ENCODE peak calls at places on chromosomes 1 and 21, in nine cellular contexts. C is A549, H is uterus, O is H1, F is IMR-90, P is ovary, W is stomach, Q is transverse colon, J is prostate gland. A is an unnamed sample.

GRCh38 chr1:108767115-108767514 is 20.6 kb downstream of the STXBP3 start:
- DNase-seq in C (no peak), H (no peak), O (no peak), F (no peak), P (no peak), W (no peak), Q (no peak), J (no peak), A (no peak)

GRCh38 chr21:45945868-45946210 is 35.7 kb upstream of the COL6A1 start:
- DNase-seq in C (no peak), H (no peak), O (no peak), F (no peak), P (no peak), W (no peak), Q (no peak), J (no peak), A (no peak)

GRCh38 chr1:21879928-21880618 is 57.0 kb downstream of the HSPG2 start:
- DNase-seq in C (no peak), H (no peak), O (no peak), F (no peak), P (no peak), W (no peak), Q (no peak), J (no peak), A (no peak)

GRCh38 chr1:59908682-59909081 is 17.9 kb downstream of the CYP2J2 start:
- DNase-seq in C (no peak), H (no peak), O (no peak), F (no peak), P (no peak), W (no peak), Q (no peak), J (no peak), A (no peak)

GRCh38 chr1:169363046-169363756 is 4.4 kb downstream of the NME7 start:
- DNase-seq in C (no peak), H (no peak), O (no peak), F (peak; percentile 94), P (no peak), W (no peak), Q (no peak), J (no peak), A (no peak)

GRCh38 chr1:154970631-154971340 is at the start of gene SHC1:
- DNase-seq in C (peak; percentile 93), H (peak; percentile 97), O (peak; percentile 90), F (peak; percentile 92), P (peak; percentile 96), W (peak; percentile 83), Q (peak; percentile 89), J (peak; percentile 94), A (peak; percentile 93)

GRCh38 chr1:169348356-169349036 is 19.1 kb downstream of the NME7 start:
- DNase-seq in C (peak; percentile 65), H (no peak), O (no peak), F (peak; percentile 68), P (no peak), W (no peak), Q (no peak), J (peak; percentile 12), A (no peak)

GRCh38 chr21:46119565-46120271 is 21.8 kb downstream of the COL6A2 start:
- DNase-seq in C (no peak), H (peak; percentile 13), O (no peak), F (no peak), P (no peak), W (no peak), Q (peak; percentile 4), J (no peak), A (no peak)

GRCh38 chr1:94109478-94109877 is 11.5 kb downstream of the ABCA4 start:
- DNase-seq in C (no peak), H (peak; percentile 11), O (no peak), F (no peak), P (no peak), W (no peak), Q (no peak), J (no peak), A (peak; percentile 61)

GRCh38 chr21:35149698-35150097 is 100.6 kb upstream of the RUNX1 start:
- DNase-seq in C (no peak), H (no peak), O (no peak), F (peak; percentile 39), P (no peak), W (no peak), Q (no peak), J (no peak), A (no peak)

GRCh38 chr1:204584699-204585372 is 68.6 kb downstream of the MDM4 start:
- DNase-seq in C (no peak), H (no peak), O (no peak), F (no peak), P (no peak), W (no peak), Q (peak; percentile 31), J (no peak), A (no peak)

GRCh38 chr1:29180497-29181412 is 945 bp downstream of the SRSF4 start:
- DNase-seq in C (no peak), H (no peak), O (no peak), F (no peak), P (no peak), W (no peak), Q (no peak), J (peak; percentile 19), A (no peak)

GRCh38 chr1:77605246-77606026 is 77.0 kb downstream of the ZZZ3 start:
- DNase-seq in C (no peak), H (peak; percentile 18), O (no peak), F (peak; percentile 38), P (no peak), W (peak; percentile 72), Q (peak; percentile 56), J (no peak), A (peak; percentile 89)

GRCh38 chr1:205013683-205014367 is 29.2 kb upstream of the CNTN2 start:
- DNase-seq in C (no peak), H (peak; percentile 43), O (no peak), F (no peak), P (peak; percentile 65), W (peak; percentile 43), Q (no peak), J (peak; percentile 30), A (no peak)

GRCh38 chr21:38817371-38818335 is 11.9 kb downstream of the ETS2 start:
- DNase-seq in C (no peak), H (peak; percentile 12), O (no peak), F (peak; percentile 79), P (no peak), W (no peak), Q (peak; percentile 47), J (no peak), A (no peak)

GRCh38 chr1:108612496-108612895 is 48.4 kb downstream of the HENMT1 start:
- DNase-seq in C (no peak), H (no peak), O (no peak), F (no peak), P (no peak), W (no peak), Q (no peak), J (no peak), A (no peak)

GRCh38 chr1:150127464-150127863 is 22.3 kb upstream of the PLEKHO1 start:
- DNase-seq in C (no peak), H (no peak), O (no peak), F (no peak), P (no peak), W (no peak), Q (no peak), J (no peak), A (no peak)

GRCh38 chr1:38018864-38019343 is 6.4 kb downstream of the UTP11 start:
- DNase-seq in C (no peak), H (no peak), O (no peak), F (peak; percentile 60), P (no peak), W (no peak), Q (no peak), J (no peak), A (no peak)
- TF ChIP-seq CTCF in C (peak; percentile 57), H (peak; percentile 54), O (peak; percentile 41), F (peak; percentile 81), P (no peak), W (peak; percentile 44), Q (peak; percentile 52), J (peak; percentile 42), A (no peak)

DNA sequence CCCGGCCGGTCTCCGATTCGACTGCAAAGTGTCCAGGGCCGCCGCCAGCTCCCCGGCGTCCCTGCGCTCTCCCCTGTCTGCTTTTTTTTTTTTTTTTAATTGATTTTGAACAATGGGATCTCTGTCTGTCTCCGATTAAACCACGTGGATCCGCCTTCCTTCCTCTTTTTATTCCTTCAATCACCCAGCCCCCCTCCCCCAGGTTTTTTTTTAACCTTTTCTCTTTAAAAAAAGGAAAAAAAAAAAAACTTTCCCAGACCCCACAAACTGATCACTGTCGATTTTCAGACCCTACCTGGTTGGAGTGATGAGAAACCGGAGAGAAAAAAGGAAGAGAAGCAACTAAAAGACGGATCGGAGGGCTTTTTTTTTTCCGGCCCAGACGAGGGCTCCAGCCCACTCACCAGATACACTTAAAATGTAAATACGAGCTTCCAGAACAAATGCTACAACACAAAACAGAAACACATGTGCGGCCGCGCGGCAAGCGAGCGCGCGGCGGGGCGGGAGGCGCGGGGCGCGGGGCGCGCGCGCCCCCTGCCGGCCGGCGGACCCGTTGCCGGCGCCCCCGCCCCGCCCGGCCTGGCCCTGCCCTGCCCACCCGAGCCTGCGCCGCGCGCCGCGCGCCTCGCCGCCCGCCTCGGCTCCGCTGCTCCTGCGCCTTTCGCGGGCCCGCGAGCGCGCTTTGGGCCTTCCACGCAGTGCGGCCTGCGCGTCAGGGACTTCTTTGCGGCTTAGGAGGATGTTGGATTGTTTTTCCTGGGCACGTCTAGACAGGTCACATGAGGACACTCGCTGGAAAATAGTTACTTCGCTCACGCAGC is at the start of gene RCC2:
- DNase-seq in C (peak; percentile 79), H (peak; percentile 42), O (peak; percentile 75), F (peak; percentile 80), P (peak; percentile 77), W (peak; percentile 69), Q (peak; percentile 67), J (peak; percentile 37), A (no peak)
- TF ChIP-seq POLR2A in C (peak; percentile 57), H (peak; percentile 13), O (peak; percentile 44), F (peak; percentile 80), P (no peak), W (no peak), Q (peak; percentile 25), J (no peak), A (no peak)

DNA sequence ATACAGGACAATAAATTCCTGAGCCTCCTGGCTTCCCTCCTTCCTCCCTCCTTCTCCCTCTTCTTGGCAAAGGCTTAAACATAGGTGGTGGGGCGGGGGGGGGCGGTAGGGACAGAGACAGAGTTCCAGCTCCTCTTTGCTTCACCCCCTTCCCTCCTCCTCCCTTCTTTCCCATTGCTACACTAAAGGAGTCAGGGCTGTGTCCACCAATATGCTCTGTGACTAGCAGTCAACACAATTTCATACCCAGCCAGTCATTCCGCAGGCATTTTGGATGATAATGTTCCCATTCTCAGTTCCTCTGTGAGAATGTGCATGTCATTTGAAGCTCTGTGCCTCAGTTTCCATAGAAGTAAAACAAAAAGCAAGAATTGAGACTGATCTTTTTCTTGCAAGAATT is 1.7 kb downstream of the LMOD1 start:
- DNase-seq in C (no peak), H (no peak), O (no peak), F (peak; percentile 21), P (no peak), W (no peak), Q (no peak), J (no peak), A (no peak)
- H3K4me3 ChIP-seq in C (no peak overlapping the region), H (peak overlapping the region; percentile 63), O (no peak overlapping the region), F (peak overlapping the region; percentile 72), P (peak overlapping the region; percentile 75), W (peak overlapping the region; percentile 62), Q (peak overlapping the region; percentile 52), J (peak overlapping the region; percentile 32), A (no peak overlapping the region)

DNA sequence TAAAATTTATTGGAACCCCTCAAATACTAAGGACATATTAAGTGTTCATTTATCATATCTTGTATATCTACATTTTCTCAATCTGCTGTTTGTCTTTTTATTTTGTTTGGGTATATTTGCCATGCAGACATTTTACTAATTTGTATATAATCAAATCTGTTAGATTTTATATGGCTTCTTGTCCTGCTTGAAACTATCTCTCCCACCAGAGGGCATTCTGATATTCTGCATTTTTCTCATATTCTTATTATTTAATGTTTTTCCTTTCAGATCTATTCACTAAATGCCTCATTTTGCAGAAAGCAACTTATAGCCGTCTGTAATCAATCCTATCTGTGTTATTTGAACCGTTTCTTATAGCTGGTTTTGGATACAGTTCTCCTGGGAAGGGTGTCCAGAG is 745.5 kb downstream of the LRRIQ3 start:
- DNase-seq in C (no peak), H (no peak), O (no peak), F (no peak), P (no peak), W (no peak), Q (no peak), J (no peak), A (no peak)
- TF ChIP-seq CTCF in C (no peak), H (no peak), O (no peak), F (no peak), P (no peak), W (no peak), Q (no peak), J (no peak), A (no peak)